ENCODE peak calls at places on chromosomes 12 and 14, in five cellular contexts. F, Q, L, E and C are unnamed samples. For H3K27me3, the result is how much of the 10 kb centered on the place peaks cover.

GRCh38 chr12:51392556-51393237 is 1.5 kb upstream of the GALNT6 start:
- DNase-seq in F (no peak), Q (peak), L (no peak), E (peak), C (peak)

GRCh38 chr12:64431791-64432190 is 20.1 kb upstream of the TBK1 start:
- DNase-seq in F (no peak), Q (no peak), L (no peak), E (peak), C (no peak)

GRCh38 chr12:104976703-104977102 is 9.4 kb upstream of the NOPCHAP1 start:
- DNase-seq in F (no peak), Q (no peak), L (no peak), E (no peak), C (no peak)

GRCh38 chr14:26074892-26075291 is 522.9 kb downstream of the NOVA1 start:
- DNase-seq in F (no peak), Q (no peak), L (no peak), E (no peak), C (no peak)

GRCh38 chr12:24979971-24980730 is 31.2 kb upstream of the BCAT1 start:
- DNase-seq in F (no peak), Q (no peak), L (no peak), E (no peak), C (no peak)

GRCh38 chr14:91649930-91650329 is 82.0 kb downstream of the CATSPERB start:
- DNase-seq in F (no peak), Q (no peak), L (no peak), E (peak), C (no peak)

GRCh38 chr14:67668559-67668958 is 5.9 kb downstream of the VTI1B start:
- DNase-seq in F (no peak), Q (no peak), L (no peak), E (no peak), C (peak)

GRCh38 chr12:10212623-10213131 is at the start of gene GABARAPL1:
- DNase-seq in F (peak), Q (peak), L (peak), E (peak), C (peak)

GRCh38 chr14:71139058-71139946 is 232.0 kb downstream of the PCNX1 start:
- DNase-seq in F (peak), Q (peak), L (peak), E (peak), C (peak)

GRCh38 chr14:70600382-70601157 is at the start of gene MED6:
- DNase-seq in F (peak), Q (peak), L (peak), E (peak), C (peak)

GRCh38 chr12:5177096-5177495 is 133.4 kb downstream of the KCNA5 start:
- DNase-seq in F (no peak), Q (no peak), L (no peak), E (no peak), C (no peak)

GRCh38 chr14:75088153-75088552 is 18.7 kb downstream of the ZC2HC1C start:
- DNase-seq in F (no peak), Q (no peak), L (no peak), E (no peak), C (no peak)

GRCh38 chr14:68691031-68691864 is 101.6 kb downstream of the ZFP36L1 start:
- DNase-seq in F (no peak), Q (no peak), L (no peak), E (no peak), C (no peak)

GRCh38 chr12:102992297-102992696 is 34.8 kb downstream of the ASCL1 start:
- DNase-seq in F (no peak), Q (peak), L (no peak), E (no peak), C (no peak)

GRCh38 chr12:50230217-50230616 is 53.1 kb downstream of the LIMA1 start:
- DNase-seq in F (no peak), Q (no peak), L (no peak), E (no peak), C (no peak)

GRCh38 chr12:126914170-126914796 is 1352.7 kb upstream of the TMEM132C start:
- DNase-seq in F (no peak), Q (no peak), L (no peak), E (no peak), C (no peak)

GRCh38 chr14:85241022-85241880 is 288.7 kb upstream of the FLRT2 start:
- DNase-seq in F (no peak), Q (no peak), L (no peak), E (no peak), C (no peak)

GRCh38 chr12:59657266-59657665 is 61.4 kb downstream of the SLC16A7 start:
- DNase-seq in F (no peak), Q (no peak), L (no peak), E (peak), C (no peak)

GRCh38 chr14:69010632-69011031 is 31.5 kb upstream of the ACTN1 start:
- DNase-seq in F (no peak), Q (no peak), L (peak), E (peak), C (no peak)

GRCh38 chr14:24693941-24694507 is 60.0 kb upstream of the GZMB start:
- DNase-seq in F (no peak), Q (no peak), L (no peak), E (no peak), C (no peak)

DNA sequence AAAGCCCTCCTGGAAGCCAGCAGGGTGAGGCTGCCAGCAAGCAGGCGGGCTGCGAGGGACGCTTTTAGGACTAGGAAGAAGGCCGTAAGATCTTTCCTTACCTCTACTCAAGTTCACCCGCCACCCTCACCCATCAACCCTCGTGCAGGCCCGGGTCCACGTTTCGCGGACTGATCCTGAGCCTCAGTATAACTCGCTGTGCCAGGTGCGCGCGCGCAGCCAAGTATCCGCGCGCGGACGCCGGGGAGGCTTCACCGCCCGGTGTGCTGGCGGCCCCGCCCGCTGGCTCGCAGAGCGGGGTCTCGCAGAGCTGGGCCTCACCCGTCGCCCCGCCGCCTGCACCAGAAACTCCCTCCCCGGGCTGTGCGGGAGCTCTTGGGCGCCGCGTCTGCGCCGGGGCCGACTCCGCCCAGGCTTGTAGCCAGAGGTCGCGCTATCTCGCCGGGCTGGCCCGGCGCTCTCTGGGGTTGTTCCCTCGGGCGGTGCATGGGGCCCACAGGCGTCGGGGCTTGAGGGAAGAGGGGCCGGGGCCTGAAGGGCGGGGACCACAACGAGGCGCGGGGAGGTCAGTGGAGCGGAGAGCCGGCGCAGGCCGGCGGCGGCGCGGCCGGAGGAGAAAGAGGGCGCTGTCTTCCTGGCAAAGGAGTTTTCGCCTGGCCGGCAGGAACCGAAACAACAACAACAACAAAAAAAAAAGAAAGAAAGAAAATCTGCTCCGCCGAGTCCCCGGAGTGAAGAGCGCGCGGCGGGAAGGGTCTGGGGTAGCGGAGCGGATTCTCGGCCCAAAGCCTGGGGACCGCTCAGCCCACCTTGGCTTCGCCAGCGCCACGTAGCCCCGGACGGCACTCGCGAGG is 7.7 kb upstream of the SIX1 start:
- DNase-seq in F (peak), Q (no peak), L (no peak), E (peak), C (peak)
- H3K27me3 ChIP-seq in F (half or more), Q (under half), L (half or more), E (under half), C (under half)

DNA sequence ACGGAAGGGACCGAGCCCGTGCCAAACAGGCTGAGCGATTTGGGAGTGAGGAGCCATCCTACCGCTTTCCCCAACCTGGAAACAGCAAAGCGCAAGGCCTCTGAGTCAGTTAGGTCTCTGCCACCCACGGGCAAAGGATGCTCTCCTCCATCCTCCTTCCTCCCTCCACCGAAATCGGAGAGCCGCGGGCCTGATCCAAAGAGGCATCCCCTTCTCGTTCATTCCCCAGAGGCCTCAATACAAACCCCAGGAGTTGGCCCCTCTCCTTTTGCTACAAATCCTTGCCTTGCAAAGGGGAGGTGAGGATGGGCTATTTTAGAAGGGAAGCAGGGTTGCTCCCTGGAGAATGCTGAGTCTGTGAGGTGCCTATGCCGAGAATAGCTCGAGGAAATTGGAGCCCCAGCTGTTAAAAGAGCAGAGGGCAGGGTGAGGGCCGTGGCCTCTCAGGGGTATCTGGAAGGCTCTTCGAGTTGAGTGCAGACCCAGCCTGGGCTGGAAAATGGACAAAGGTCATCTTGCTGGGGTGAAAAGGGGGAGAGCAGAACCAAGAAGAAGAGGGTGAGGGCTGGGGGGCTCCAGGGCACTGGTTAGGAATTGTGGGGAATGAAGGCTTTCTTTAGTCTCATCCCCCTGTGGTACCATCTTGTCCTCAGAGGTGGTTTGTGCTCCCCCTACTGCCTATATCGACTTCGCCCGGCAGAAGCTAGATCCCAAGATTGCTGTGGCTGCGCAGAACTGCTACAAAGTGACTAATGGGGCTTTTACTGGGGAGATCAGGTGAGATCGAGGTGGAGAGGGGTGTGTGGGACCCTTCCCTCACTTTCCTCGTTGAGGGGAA is 1.1 kb downstream of the TPI1 start:
- DNase-seq in F (no peak), Q (no peak), L (no peak), E (no peak), C (no peak)
- TF ChIP-seq CTCF in F (no peak), Q (peak), L (no peak), E (no peak), C (peak)

GRCh38 chr12:49093746-49094103 is 876 bp downstream of the DHH start:
- DNase-seq in F (no peak), Q (peak), L (no peak), E (no peak), C (no peak)

GRCh38 chr12:49091056-49091835 is 3.4 kb downstream of the DHH start:
- DNase-seq in F (no peak), Q (no peak), L (no peak), E (no peak), C (no peak)

GRCh38 chr12:49092816-49093406 is 1.7 kb downstream of the DHH start:
- DNase-seq in F (no peak), Q (no peak), L (no peak), E (no peak), C (no peak)

GRCh38 chr12:49091836-49092085 is 2.8 kb downstream of the DHH start:
- DNase-seq in F (no peak), Q (no peak), L (no peak), E (peak), C (no peak)

DNA sequence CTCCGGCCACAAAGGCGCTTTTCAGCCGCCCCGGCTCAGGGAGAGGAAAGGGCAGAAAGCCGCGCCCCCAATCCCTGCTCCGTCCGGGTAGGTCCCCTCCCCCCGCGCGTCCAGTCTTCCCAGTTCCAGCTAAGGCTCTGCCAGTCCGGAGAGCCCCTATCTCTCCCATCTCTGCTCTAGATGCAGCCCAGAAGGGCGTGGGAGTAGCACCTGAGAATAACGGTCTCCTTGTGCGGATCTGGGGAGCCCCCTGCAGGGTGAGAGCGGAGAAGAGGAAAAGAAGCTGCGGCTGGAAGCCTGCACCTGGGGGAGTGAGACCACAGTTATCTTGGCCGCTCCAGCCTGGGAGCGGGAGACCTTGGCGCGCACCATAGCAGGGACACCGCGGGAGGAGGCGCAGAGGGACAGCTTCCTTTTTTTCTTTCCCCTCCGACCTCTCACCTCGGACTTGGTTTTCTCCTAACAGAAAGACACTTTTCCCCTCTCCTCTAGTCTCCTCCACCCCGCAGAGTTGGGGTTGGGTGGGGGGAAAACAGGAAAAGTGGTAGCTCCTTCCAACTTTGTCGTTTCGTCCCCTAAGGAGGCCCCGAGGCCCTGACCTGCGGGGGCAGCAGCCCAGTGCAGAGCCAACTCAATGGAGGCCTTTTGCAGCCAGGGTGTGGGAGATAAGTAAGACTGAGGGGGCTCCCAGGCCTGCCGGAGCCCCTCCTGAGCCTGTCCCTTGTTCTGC is 2.4 kb downstream of the DHH start:
- DNase-seq in F (no peak), Q (peak), L (peak), E (no peak), C (peak)
- H3K27me3 ChIP-seq in F (half or more), Q (half or more), L (half or more), E (under half), C (under half)

GRCh38 chr12:18805516-18806248 is 67.8 kb downstream of the CAPZA3 start:
- DNase-seq in F (no peak), Q (no peak), L (no peak), E (no peak), C (no peak)

GRCh38 chr12:18810537-18811253 is 72.8 kb downstream of the CAPZA3 start:
- DNase-seq in F (no peak), Q (no peak), L (no peak), E (peak), C (no peak)

GRCh38 chr12:18807714-18808113 is 69.8 kb downstream of the CAPZA3 start:
- DNase-seq in F (no peak), Q (no peak), L (no peak), E (no peak), C (no peak)

GRCh38 chr12:18811268-18811667 is 73.3 kb downstream of the CAPZA3 start:
- DNase-seq in F (no peak), Q (no peak), L (no peak), E (peak), C (no peak)

GRCh38 chr12:18808221-18808620 is 70.3 kb downstream of the CAPZA3 start:
- DNase-seq in F (no peak), Q (no peak), L (no peak), E (no peak), C (no peak)
- TF ChIP-seq CTCF in F (no peak), Q (no peak), L (no peak), E (no peak), C (no peak)

DNA sequence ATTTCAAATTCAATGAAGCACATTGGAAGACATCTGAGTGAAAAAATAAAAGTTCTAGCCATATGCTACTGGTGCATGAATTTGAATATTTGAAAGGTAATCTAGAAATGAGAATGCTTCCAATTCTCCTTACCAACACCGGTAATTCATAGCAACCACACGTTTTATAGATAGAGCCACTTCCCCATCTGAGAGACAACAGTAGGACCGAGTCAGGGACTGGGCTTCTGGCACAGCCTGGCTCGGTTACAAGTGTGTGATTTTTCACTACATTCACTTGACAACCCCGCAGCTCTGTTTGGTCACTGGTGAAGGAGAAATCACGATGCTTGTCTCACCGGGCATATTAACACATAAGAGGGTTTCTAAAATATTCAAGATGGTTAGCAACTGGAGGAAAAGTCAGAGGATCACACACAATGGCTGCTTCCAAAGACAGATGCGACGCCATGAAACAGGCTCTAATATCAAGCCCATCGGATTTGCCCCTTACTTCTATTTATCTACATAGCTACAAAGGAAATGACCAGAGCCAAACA is 86.5 kb upstream of the FOXN3 start:
- DNase-seq in F (no peak), Q (no peak), L (no peak), E (no peak), C (no peak)
- H3K27me3 ChIP-seq in F (under half), Q (under half), L (under half), E (under half), C (under half)

GRCh38 chr12:27488479-27488878 is 35.5 kb upstream of the PPFIBP1 start:
- DNase-seq in F (no peak), Q (no peak), L (no peak), E (no peak), C (no peak)
- TF ChIP-seq CTCF in F (no peak), Q (no peak), L (no peak), E (no peak), C (no peak)

DNA sequence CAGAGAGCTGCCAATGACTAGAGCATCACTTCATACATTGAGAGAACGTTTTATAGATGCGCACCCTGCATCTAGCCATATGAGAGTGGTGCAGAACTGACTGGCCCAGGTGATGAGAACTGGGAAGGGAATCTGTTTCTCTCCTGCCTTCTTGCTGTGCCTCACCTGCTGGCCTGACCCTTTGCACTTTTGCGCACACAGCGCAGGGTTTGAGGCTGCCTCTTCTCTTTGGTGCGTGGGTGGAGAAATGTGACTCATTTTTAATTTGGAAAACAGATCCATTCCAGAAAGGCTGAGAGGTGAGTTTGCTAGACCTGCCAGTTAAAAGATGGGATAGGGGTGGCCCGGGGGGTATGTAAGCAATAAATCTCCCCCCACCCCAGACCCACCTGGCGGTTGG is 453 bp upstream of the ESRRB start:
- DNase-seq in F (no peak), Q (no peak), L (no peak), E (no peak), C (no peak)
- H3K27me3 ChIP-seq in F (half or more), Q (under half), L (half or more), E (under half), C (under half)

GRCh38 chr14:73784988-73785313 is 66.7 kb upstream of the PTGR2 start:
- DNase-seq in F (no peak), Q (no peak), L (no peak), E (no peak), C (no peak)

GRCh38 chr14:73786942-73787759 is 64.5 kb upstream of the PTGR2 start:
- DNase-seq in F (peak), Q (peak), L (peak), E (no peak), C (peak)

GRCh38 chr14:73785336-73785833 is 66.2 kb upstream of the PTGR2 start:
- DNase-seq in F (no peak), Q (peak), L (no peak), E (peak), C (no peak)

GRCh38 chr14:73786632-73786941 is 65.0 kb upstream of the PTGR2 start:
- DNase-seq in F (peak), Q (peak), L (no peak), E (peak), C (peak)

DNA sequence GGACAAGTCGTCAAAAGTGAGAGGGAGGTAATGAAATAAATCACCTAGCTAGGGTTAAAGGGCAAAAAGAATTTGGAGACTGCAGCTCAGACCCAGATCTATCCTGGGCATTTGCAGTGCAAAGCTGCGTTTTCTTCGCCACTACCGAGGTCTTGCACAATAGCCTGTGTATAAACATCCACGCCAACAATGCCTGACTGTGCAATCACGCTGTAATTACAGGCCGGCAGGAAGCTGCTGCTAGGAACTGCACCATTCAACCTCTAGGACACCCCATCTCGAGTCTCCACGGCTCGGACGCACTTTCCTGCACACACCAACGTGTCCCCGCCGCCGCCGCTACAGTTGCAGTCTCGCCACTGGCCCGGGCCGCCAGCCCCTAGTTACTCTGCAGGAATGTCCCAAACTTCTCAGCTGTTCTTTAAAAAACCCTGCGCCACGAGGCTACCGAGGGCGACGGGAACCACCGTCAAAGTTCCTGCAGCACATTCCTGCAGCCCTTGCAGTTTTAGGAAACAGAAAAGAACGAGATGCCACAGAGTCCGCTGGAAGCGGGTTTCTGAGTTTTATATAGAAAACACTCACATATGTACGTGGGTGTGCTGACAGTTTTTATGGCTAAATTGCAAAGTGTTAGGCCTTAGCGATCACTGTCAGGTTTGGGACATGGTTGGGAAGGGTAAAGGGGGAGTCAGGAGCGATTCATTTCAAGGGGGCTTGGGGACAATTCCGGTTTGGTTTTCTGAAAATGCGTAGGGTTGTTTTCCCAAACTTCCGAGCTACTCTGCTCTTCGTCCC is 65.6 kb upstream of the PTGR2 start:
- DNase-seq in F (peak), Q (peak), L (peak), E (peak), C (peak)
- TF ChIP-seq CTCF in F (peak), Q (no peak), L (no peak), E (peak), C (no peak)